ENCODE peak calls at places on chromosomes 6 and 20, in five cellular contexts. T is hepatocyte, M is prostate gland, W is upper lobe of right lung, Q is GM12878. S is an unnamed sample.

GRCh38 chr6:82072771-82073170 is 174.8 kb downstream of the IBTK start:
- DNase-seq in T (no peak), W (no peak), Q (no peak), M (no peak), S (no peak)

GRCh38 chr20:3250091-3250504 is 11.1 kb upstream of the SLC4A11 start:
- DNase-seq in M (no peak), Q (no peak), T (no peak), W (no peak), S (no peak)

GRCh38 chr6:158284340-158285210 is 27.7 kb upstream of the TULP4 start:
- DNase-seq in T (peak), M (peak), W (peak), Q (no peak), S (no peak)

GRCh38 chr20:46255440-46256104 is 52.7 kb downstream of the CDH22 start:
- DNase-seq in W (peak), Q (no peak), T (peak), M (peak), S (peak)

GRCh38 chr6:27694547-27694874 is 217.7 kb downstream of the OR2B2 start:
- DNase-seq in M (no peak), W (no peak), Q (no peak), T (no peak), S (no peak)

GRCh38 chr20:57921701-57922482 is 212.1 kb upstream of the PMEPA1 start:
- DNase-seq in M (no peak), W (peak), T (no peak), Q (no peak), S (no peak)

GRCh38 chr20:34110025-34111013 is 1.7 kb downstream of the EIF2S2 start:
- DNase-seq in W (no peak), T (no peak), M (no peak), Q (no peak), S (no peak)

GRCh38 chr6:32819729-32820128 is 2.9 kb upstream of the HLA-DOB start:
- DNase-seq in Q (no peak), T (no peak), M (no peak), W (no peak), S (no peak)

GRCh38 chr6:134908906-134909516 is 40.9 kb downstream of the ALDH8A1 start:
- DNase-seq in W (no peak), T (peak), Q (no peak), M (no peak), S (peak)

GRCh38 chr6:14633453-14633852 is 515.9 kb downstream of the CD83 start:
- DNase-seq in W (no peak), T (no peak), M (no peak), Q (no peak), S (no peak)

GRCh38 chr6:9064156-9064555 is 628.8 kb upstream of the SLC35B3 start:
- DNase-seq in M (no peak), W (no peak), Q (no peak), T (no peak), S (no peak)

GRCh38 chr20:17748279-17748678 is 48.5 kb downstream of the BANF2 start:
- DNase-seq in W (no peak), M (no peak), Q (no peak), T (no peak), S (no peak)

GRCh38 chr6:81075974-81076373 is 676.5 kb downstream of the TENT5A start:
- DNase-seq in W (no peak), Q (no peak), M (no peak), T (peak), S (no peak)

GRCh38 chr20:12113468-12114371 is 196.0 kb downstream of the BTBD3 start:
- DNase-seq in Q (no peak), T (no peak), W (no peak), M (peak), S (no peak)

GRCh38 chr6:36067374-36068011 is 39.9 kb downstream of the MAPK14 start:
- DNase-seq in Q (no peak), T (no peak), W (no peak), M (no peak), S (no peak)

GRCh38 chr6:137637161-137637560 is 143.0 kb upstream of the OLIG3 start:
- DNase-seq in T (peak), Q (no peak), M (peak), W (no peak), S (no peak)

GRCh38 chr20:24985802-24986201 is 6.7 kb downstream of the APMAP start:
- DNase-seq in Q (no peak), T (no peak), W (no peak), M (no peak), S (no peak)

GRCh38 chr6:143323729-143324465 is 126.6 kb downstream of the ADAT2 start:
- DNase-seq in Q (no peak), T (no peak), W (no peak), M (no peak), S (no peak)

GRCh38 chr20:11912013-11912663 is 5.6 kb upstream of the BTBD3 start:
- DNase-seq in M (no peak), W (no peak), T (peak), Q (no peak), S (no peak)

GRCh38 chr6:150549007-150549406 is 50.7 kb upstream of the PLEKHG1 start:
- DNase-seq in Q (no peak), T (no peak), M (no peak), W (no peak), S (no peak)

DNA sequence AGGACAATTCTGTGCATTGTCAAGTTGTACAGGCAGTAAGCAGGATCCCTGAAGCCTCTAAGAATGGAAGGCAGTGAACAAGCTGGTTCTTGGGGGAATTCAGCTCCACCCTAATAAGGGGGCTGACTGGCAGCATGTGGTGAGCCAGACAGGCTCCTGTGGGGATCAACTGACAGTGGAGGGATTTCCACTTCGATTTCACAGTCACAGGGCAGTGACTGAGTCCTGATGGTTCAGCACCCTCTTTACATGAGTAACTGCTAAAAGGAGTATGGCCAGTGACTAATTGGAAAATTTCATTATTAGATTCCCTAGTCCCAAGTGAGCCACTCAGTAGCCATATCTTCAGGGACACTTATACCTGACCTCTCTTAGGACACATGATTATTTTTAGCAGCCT is 78.4 kb downstream of the NDUFAF5 start:
- DNase-seq in M (no peak), Q (no peak), T (no peak), W (no peak), S (no peak)
- H3K4me3 ChIP-seq in M (no peak), Q (no peak), T (no peak), W (no peak), S (no peak)

GRCh38 chr20:63042448-63043071 is 35.8 kb upstream of the BHLHE23 start:
- DNase-seq in T (no peak), M (no peak), Q (peak), W (no peak), S (no peak)
- H3K27ac ChIP-seq in T (no peak), M (no peak), Q (no peak), W (no peak), S (no peak)

GRCh38 chr6:22436134-22436533 is 133.2 kb upstream of the HDGFL1 start:
- DNase-seq in M (no peak), W (no peak), T (no peak), Q (no peak), S (no peak)

GRCh38 chr6:22437665-22438064 is 131.7 kb upstream of the HDGFL1 start:
- DNase-seq in W (no peak), M (no peak), T (no peak), Q (no peak), S (no peak)

GRCh38 chr6:22435151-22435550 is 134.2 kb upstream of the HDGFL1 start:
- DNase-seq in M (no peak), Q (no peak), W (no peak), T (no peak), S (no peak)

GRCh38 chr6:22432060-22432459 is 135.2 kb upstream of the PRL start:
- DNase-seq in T (no peak), W (no peak), M (no peak), Q (no peak), S (no peak)

DNA sequence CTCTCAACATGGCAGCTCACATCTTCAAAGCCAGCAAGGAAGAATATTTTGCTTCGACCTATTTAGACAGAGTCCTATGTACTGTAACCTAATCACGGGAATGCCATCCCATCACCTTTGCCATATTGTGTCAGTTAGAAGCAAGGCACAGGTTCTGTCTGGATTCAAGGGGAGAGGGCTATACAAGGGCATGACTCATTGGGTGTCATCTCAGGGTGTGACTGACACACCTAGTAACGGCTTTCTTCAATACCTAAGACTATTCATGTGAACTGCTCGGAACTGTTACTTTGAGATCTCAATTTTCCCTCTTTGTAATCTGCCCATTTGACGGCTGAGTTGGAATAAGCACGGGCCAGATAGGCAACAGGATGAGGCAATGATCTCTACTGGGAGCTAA is 135.6 kb upstream of the HDGFL1 start:
- DNase-seq in M (no peak), Q (no peak), T (no peak), W (no peak), S (no peak)
- H3K4me3 ChIP-seq in M (no peak), Q (no peak), T (no peak), W (no peak), S (no peak)

DNA sequence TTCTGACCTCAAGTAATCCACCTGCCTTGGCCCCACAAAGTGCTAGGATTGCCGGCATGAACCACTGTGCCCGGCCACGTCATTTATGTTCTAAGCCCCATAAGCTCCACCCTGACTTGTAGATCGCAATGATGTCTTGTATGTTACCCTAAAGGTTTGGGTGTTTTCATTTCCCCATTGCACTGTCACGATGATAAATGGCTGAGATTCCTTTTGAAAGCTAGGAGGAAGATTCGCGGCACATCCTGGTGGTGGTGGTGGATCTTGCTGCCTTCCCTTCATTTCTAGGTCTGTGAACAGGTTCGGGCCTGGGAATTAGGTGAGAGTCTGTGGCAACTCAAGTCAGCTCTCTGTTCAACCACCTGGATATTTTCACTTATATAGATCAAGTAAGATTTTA is 28.3 kb downstream of the MUC22 start:
- DNase-seq in Q (no peak), M (no peak), T (no peak), W (no peak), S (no peak)
- H3K27ac ChIP-seq in Q (no peak), M (no peak), T (no peak), W (no peak), S (no peak)

DNA sequence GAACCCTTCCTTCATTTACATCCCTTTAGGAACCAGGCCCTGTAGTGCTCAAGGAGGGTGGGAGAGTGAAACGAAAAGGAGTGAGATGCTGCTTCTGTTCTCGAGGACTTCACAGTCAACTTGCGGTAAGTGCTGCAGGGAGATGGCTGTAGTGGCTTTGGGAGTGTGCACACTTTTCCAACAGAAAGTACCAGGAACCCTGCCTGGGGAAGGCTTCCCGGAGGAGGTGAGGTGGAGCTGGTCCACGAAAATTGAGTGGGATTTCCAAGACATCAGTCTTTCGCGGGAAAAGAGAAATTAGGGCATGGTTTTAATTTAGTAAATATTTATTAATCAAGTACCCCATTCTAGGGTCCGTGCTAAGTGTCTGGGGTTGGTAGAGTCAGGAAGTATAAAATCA is 12.7 kb downstream of the TRIM31 start:
- DNase-seq in M (no peak), T (no peak), W (no peak), Q (no peak), S (no peak)
- H3K4me3 ChIP-seq in M (peak), T (no peak), W (no peak), Q (no peak), S (no peak)

GRCh38 chr20:50645253-50646068 is 45.9 kb downstream of the RIPOR3 start:
- DNase-seq in M (peak), T (peak), Q (no peak), W (peak), S (no peak)
- H3K27ac ChIP-seq in M (peak), T (peak), Q (no peak), W (peak), S (no peak)

DNA sequence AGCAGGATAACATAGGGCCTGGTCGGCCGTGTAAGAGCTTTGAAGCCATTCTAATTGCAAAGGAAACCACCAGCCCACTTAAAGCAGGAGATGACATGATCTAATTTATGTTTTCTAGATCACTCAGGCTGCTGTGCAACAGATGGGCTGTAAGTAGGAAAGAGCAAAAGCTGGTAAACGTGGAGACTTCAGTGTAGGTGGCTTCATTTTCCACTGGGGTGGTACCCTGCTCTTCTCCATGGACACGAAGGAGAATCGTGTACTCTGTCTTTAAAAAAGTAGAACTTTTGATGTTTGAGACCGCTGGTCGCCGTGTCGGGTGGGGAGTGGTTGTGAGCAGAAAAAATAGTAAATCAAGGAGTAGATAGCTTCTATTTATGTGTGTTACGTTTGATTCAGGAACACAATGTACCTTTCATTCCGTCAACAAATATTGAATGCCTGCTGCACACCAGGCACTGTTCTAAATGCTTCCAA is 6.4 kb downstream of the CASS4 start:
- DNase-seq in W (no peak), Q (no peak), T (no peak), M (no peak), S (no peak)
- H3K4me3 ChIP-seq in W (peak), Q (no peak), T (no peak), M (no peak), S (no peak)

S was measured in dorsolateral prefrontal cortex.